ENCODE peak calls at places on chromosome 7, in nine cellular contexts. One of them, this sample, is unnamed.

GRCh38 chr7:68505721-68506120 is 1092.6 kb upstream of the AUTS2 start:
- DNase-seq in esophagus squamous epithelium: no peak
- DNase-seq in cardiac fibroblast: no peak
- DNase-seq in fibroblast of pulmonary artery: no peak
- DNase-seq in PC-3: no peak
- DNase-seq in heart right ventricle: no peak
- DNase-seq in neural progenitor cell: no peak
- DNase-seq in epithelial cell of proximal tubule: no peak
- DNase-seq in A549: no peak
- DNase-seq in this sample: no peak

GRCh38 chr7:50826371-50827172 is 43.9 kb upstream of the GRB10 start:
- DNase-seq in heart right ventricle: no peak
- DNase-seq in PC-3: peak
- DNase-seq in epithelial cell of proximal tubule: peak
- DNase-seq in A549: peak
- DNase-seq in cardiac fibroblast: peak
- DNase-seq in neural progenitor cell: no peak
- DNase-seq in fibroblast of pulmonary artery: peak
- DNase-seq in esophagus squamous epithelium: no peak
- DNase-seq in this sample: no peak

GRCh38 chr7:41955475-41956243 is 252.8 kb upstream of the INHBA start:
- DNase-seq in neural progenitor cell: peak
- DNase-seq in A549: peak
- DNase-seq in esophagus squamous epithelium: peak
- DNase-seq in fibroblast of pulmonary artery: peak
- DNase-seq in heart right ventricle: peak
- DNase-seq in epithelial cell of proximal tubule: peak
- DNase-seq in PC-3: peak
- DNase-seq in cardiac fibroblast: peak
- DNase-seq in this sample: peak

GRCh38 chr7:41384418-41384817 is 318.5 kb downstream of the INHBA start:
- DNase-seq in cardiac fibroblast: no peak
- DNase-seq in esophagus squamous epithelium: no peak
- DNase-seq in PC-3: no peak
- DNase-seq in fibroblast of pulmonary artery: no peak
- DNase-seq in A549: no peak
- DNase-seq in neural progenitor cell: no peak
- DNase-seq in epithelial cell of proximal tubule: no peak
- DNase-seq in heart right ventricle: no peak
- DNase-seq in this sample: no peak

GRCh38 chr7:113796557-113796956 is 122.3 kb downstream of the PPP1R3A start:
- DNase-seq in heart right ventricle: no peak
- DNase-seq in fibroblast of pulmonary artery: peak
- DNase-seq in cardiac fibroblast: peak
- DNase-seq in epithelial cell of proximal tubule: no peak
- DNase-seq in esophagus squamous epithelium: no peak
- DNase-seq in PC-3: no peak
- DNase-seq in A549: no peak
- DNase-seq in neural progenitor cell: no peak
- DNase-seq in this sample: no peak

GRCh38 chr7:111086532-111086931 is 4.4 kb upstream of the LRRN3 start:
- DNase-seq in heart right ventricle: no peak
- DNase-seq in neural progenitor cell: no peak
- DNase-seq in fibroblast of pulmonary artery: no peak
- DNase-seq in cardiac fibroblast: no peak
- DNase-seq in esophagus squamous epithelium: no peak
- DNase-seq in PC-3: peak
- DNase-seq in A549: no peak
- DNase-seq in epithelial cell of proximal tubule: no peak
- DNase-seq in this sample: no peak

GRCh38 chr7:3232228-3232627 is 68.8 kb upstream of the SDK1 start:
- DNase-seq in A549: no peak
- DNase-seq in PC-3: no peak
- DNase-seq in neural progenitor cell: no peak
- DNase-seq in esophagus squamous epithelium: no peak
- DNase-seq in heart right ventricle: no peak
- DNase-seq in epithelial cell of proximal tubule: no peak
- DNase-seq in cardiac fibroblast: peak
- DNase-seq in fibroblast of pulmonary artery: peak
- DNase-seq in this sample: no peak

GRCh38 chr7:157273208-157274202 is 63.3 kb upstream of the DNAJB6 start:
- DNase-seq in PC-3: peak
- DNase-seq in heart right ventricle: peak
- DNase-seq in A549: peak
- DNase-seq in neural progenitor cell: peak
- DNase-seq in cardiac fibroblast: peak
- DNase-seq in esophagus squamous epithelium: no peak
- DNase-seq in epithelial cell of proximal tubule: peak
- DNase-seq in fibroblast of pulmonary artery: peak
- DNase-seq in this sample: no peak

GRCh38 chr7:143372070-143372469 is 9.1 kb upstream of the ZYX start:
- DNase-seq in PC-3: peak
- DNase-seq in neural progenitor cell: no peak
- DNase-seq in epithelial cell of proximal tubule: no peak
- DNase-seq in fibroblast of pulmonary artery: peak
- DNase-seq in A549: no peak
- DNase-seq in esophagus squamous epithelium: no peak
- DNase-seq in cardiac fibroblast: peak
- DNase-seq in heart right ventricle: peak
- DNase-seq in this sample: no peak

GRCh38 chr7:137652721-137653120 is 194.1 kb downstream of the DGKI start:
- DNase-seq in fibroblast of pulmonary artery: peak
- DNase-seq in cardiac fibroblast: peak
- DNase-seq in epithelial cell of proximal tubule: no peak
- DNase-seq in heart right ventricle: no peak
- DNase-seq in PC-3: peak
- DNase-seq in neural progenitor cell: no peak
- DNase-seq in esophagus squamous epithelium: no peak
- DNase-seq in A549: no peak
- DNase-seq in this sample: no peak

GRCh38 chr7:16961650-16962049 is 79.9 kb upstream of the AGR3 start:
- DNase-seq in PC-3: no peak
- DNase-seq in epithelial cell of proximal tubule: no peak
- DNase-seq in fibroblast of pulmonary artery: no peak
- DNase-seq in neural progenitor cell: no peak
- DNase-seq in A549: no peak
- DNase-seq in cardiac fibroblast: peak
- DNase-seq in heart right ventricle: no peak
- DNase-seq in esophagus squamous epithelium: no peak
- DNase-seq in this sample: no peak

DNA sequence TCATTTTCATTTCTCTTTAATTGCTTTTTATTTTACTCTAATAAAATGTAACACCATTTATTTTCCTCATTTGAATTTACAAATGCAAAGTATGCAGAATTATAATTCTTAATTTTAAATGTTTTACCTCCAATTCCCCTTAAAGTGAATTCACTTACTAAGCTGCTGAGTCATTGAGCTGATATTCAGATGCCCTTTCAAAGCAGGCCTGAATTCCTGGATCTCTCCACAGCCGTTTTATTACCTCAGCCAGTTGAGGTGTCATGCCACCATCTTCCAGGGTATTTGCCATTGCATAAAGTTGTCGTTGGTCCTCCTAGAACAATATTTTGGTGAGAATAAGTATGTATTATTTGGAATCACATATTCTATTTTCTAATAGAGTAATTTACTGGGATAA is 33.2 kb downstream of the GNAT3 start:
- DNase-seq in PC-3: peak
- DNase-seq in heart right ventricle: no peak
- DNase-seq in esophagus squamous epithelium: no peak
- DNase-seq in neural progenitor cell: no peak
- DNase-seq in A549: peak
- DNase-seq in epithelial cell of proximal tubule: peak
- DNase-seq in cardiac fibroblast: peak
- DNase-seq in fibroblast of pulmonary artery: peak
- DNase-seq in this sample: no peak
- H3K4me3 ChIP-seq in PC-3: no peak
- H3K4me3 ChIP-seq in heart right ventricle: no peak
- H3K4me3 ChIP-seq in esophagus squamous epithelium: no peak
- H3K4me3 ChIP-seq in neural progenitor cell: no peak
- H3K4me3 ChIP-seq in A549: no peak
- H3K4me3 ChIP-seq in epithelial cell of proximal tubule: no peak
- H3K4me3 ChIP-seq in cardiac fibroblast: no peak
- H3K4me3 ChIP-seq in fibroblast of pulmonary artery: no peak
- H3K4me3 ChIP-seq in this sample: no peak

DNA sequence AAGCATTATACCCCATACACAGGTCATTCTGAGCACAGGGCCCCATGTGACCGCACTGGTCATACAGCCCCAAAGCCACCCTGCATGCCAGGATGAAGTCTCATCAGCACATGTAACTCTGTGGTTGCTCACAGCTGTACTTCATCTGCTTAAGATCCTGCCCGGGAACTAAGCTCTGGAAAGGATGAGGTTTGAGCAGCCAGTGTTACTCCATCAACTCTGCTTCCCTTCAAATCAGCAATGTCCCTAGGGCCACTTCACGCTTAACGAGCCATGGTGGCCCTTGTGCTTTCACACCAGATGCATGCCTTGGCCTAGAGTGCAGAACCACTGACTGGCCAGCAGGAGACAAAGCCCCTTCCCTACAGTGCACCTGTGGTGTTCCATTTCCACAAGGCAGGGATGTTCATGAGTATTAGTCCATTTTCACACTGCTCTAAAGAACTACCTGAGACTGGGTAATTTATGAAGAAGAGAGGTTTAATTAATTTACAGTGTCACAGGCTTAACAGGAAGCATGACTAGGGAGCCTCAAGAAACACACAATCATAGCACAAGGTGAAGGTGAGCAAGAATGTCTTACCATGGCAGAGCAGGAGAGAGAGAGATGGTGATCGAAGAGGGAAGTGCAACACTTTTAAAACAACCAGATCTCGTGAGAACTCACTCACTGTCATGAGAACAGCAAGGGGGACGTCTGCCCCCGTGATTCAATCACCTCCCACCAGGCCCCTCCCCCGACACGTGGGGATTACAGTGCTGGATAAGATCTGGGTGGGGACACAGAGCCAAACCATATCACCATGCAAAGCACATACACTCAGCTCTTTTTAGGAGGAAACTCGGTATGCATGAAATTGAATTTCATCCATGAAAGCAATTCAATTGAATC is 149.0 kb upstream of the CDCA7L start:
- DNase-seq in epithelial cell of proximal tubule: no peak
- DNase-seq in fibroblast of pulmonary artery: no peak
- DNase-seq in PC-3: no peak
- DNase-seq in neural progenitor cell: no peak
- DNase-seq in cardiac fibroblast: peak
- DNase-seq in A549: no peak
- DNase-seq in esophagus squamous epithelium: no peak
- DNase-seq in heart right ventricle: no peak
- DNase-seq in this sample: no peak
- TF ChIP-seq CTCF in epithelial cell of proximal tubule: no peak
- TF ChIP-seq CTCF in fibroblast of pulmonary artery: no peak
- TF ChIP-seq CTCF in PC-3: peak
- TF ChIP-seq CTCF in neural progenitor cell: peak
- TF ChIP-seq CTCF in cardiac fibroblast: peak
- TF ChIP-seq CTCF in A549: no peak
- TF ChIP-seq CTCF in esophagus squamous epithelium: no peak
- TF ChIP-seq CTCF in heart right ventricle: no peak
- TF ChIP-seq CTCF in this sample: no peak

GRCh38 chr7:132205515-132205914 is 370.8 kb downstream of the PLXNA4 start:
- DNase-seq in cardiac fibroblast: no peak
- DNase-seq in heart right ventricle: no peak
- DNase-seq in PC-3: no peak
- DNase-seq in esophagus squamous epithelium: no peak
- DNase-seq in A549: no peak
- DNase-seq in neural progenitor cell: no peak
- DNase-seq in epithelial cell of proximal tubule: no peak
- DNase-seq in fibroblast of pulmonary artery: no peak
- DNase-seq in this sample: no peak

GRCh38 chr7:132200141-132200540 is 376.1 kb downstream of the PLXNA4 start:
- DNase-seq in neural progenitor cell: no peak
- DNase-seq in A549: no peak
- DNase-seq in esophagus squamous epithelium: no peak
- DNase-seq in heart right ventricle: no peak
- DNase-seq in PC-3: no peak
- DNase-seq in epithelial cell of proximal tubule: no peak
- DNase-seq in cardiac fibroblast: no peak
- DNase-seq in fibroblast of pulmonary artery: no peak
- DNase-seq in this sample: no peak

GRCh38 chr7:132199626-132200025 is 376.6 kb downstream of the PLXNA4 start:
- DNase-seq in epithelial cell of proximal tubule: no peak
- DNase-seq in A549: no peak
- DNase-seq in PC-3: no peak
- DNase-seq in esophagus squamous epithelium: no peak
- DNase-seq in neural progenitor cell: no peak
- DNase-seq in heart right ventricle: no peak
- DNase-seq in cardiac fibroblast: no peak
- DNase-seq in fibroblast of pulmonary artery: no peak
- DNase-seq in this sample: no peak

GRCh38 chr7:132202541-132202940 is 373.7 kb downstream of the PLXNA4 start:
- DNase-seq in epithelial cell of proximal tubule: no peak
- DNase-seq in cardiac fibroblast: no peak
- DNase-seq in fibroblast of pulmonary artery: no peak
- DNase-seq in heart right ventricle: no peak
- DNase-seq in A549: no peak
- DNase-seq in neural progenitor cell: no peak
- DNase-seq in esophagus squamous epithelium: no peak
- DNase-seq in PC-3: no peak
- DNase-seq in this sample: no peak

GRCh38 chr7:132203021-132203420 is 373.2 kb downstream of the PLXNA4 start:
- DNase-seq in neural progenitor cell: no peak
- DNase-seq in PC-3: no peak
- DNase-seq in cardiac fibroblast: no peak
- DNase-seq in fibroblast of pulmonary artery: no peak
- DNase-seq in heart right ventricle: no peak
- DNase-seq in epithelial cell of proximal tubule: no peak
- DNase-seq in esophagus squamous epithelium: no peak
- DNase-seq in A549: no peak
- DNase-seq in this sample: no peak
- H3K4me3 ChIP-seq in neural progenitor cell: no peak
- H3K4me3 ChIP-seq in PC-3: no peak
- H3K4me3 ChIP-seq in cardiac fibroblast: no peak
- H3K4me3 ChIP-seq in fibroblast of pulmonary artery: no peak
- H3K4me3 ChIP-seq in heart right ventricle: no peak
- H3K4me3 ChIP-seq in epithelial cell of proximal tubule: no peak
- H3K4me3 ChIP-seq in esophagus squamous epithelium: no peak
- H3K4me3 ChIP-seq in A549: no peak
- H3K4me3 ChIP-seq in this sample: no peak

DNA sequence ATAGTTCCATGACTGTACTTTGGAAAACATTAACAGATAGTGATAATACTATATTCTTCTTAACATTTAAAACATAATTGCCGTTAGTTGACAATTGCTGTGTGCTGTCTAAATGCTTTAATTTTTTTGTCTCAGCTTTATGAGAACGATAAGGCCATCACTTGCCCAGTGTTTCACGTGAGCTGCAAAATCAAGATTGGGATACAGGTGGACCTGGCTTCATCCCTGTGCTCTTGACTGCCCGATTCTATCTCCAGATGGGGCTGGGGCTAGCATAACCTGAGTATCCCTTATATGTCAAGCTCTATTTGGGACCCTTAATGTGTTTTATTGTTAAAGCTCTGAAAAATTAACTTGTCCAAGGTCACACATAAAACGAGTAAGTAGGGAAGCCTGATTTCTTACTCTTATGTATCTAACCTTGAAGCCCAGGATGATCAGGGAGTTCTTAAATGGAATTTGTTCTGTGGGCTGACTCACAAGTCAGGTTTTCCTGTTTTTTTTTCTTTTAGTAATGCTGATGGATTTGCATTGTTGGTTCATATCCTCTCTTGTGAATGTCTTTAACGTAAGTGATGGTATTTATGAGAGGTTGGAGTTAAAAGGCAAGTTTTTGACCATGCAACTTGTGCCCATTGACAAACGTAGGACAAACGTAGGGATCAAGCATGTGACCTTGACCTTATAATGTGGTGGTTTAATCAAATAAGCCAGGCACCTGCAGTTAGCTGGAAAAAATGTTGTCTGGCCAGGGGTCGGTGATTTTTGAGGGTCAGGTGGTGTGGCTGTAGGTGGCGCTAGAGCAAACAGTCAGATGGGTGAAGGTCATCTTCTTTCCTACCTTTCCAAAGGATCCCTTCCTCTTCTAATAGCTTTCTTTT is 3.6 kb downstream of the PRKAR2B start:
- DNase-seq in neural progenitor cell: no peak
- DNase-seq in fibroblast of pulmonary artery: peak
- DNase-seq in A549: no peak
- DNase-seq in PC-3: peak
- DNase-seq in heart right ventricle: no peak
- DNase-seq in cardiac fibroblast: peak
- DNase-seq in esophagus squamous epithelium: no peak
- DNase-seq in epithelial cell of proximal tubule: no peak
- DNase-seq in this sample: no peak
- TF ChIP-seq CTCF in neural progenitor cell: peak
- TF ChIP-seq CTCF in fibroblast of pulmonary artery: no peak
- TF ChIP-seq CTCF in A549: no peak
- TF ChIP-seq CTCF in PC-3: peak
- TF ChIP-seq CTCF in heart right ventricle: no peak
- TF ChIP-seq CTCF in cardiac fibroblast: no peak
- TF ChIP-seq CTCF in esophagus squamous epithelium: no peak
- TF ChIP-seq CTCF in epithelial cell of proximal tubule: peak
- TF ChIP-seq CTCF in this sample: no peak